ENCODE peak calls at places on chromosomes 11 and 22, in seven cellular contexts. G is SK-N-DZ; S is ovary; O is Calu3; F is activated T-cell treated with anti-CD3 and anti-CD28 coated beads, Interleukin-2, amount 50 U/mL, for 72 hours; D is Right ventricle myocardium inferior; E is stimulated activated CD8-positive, alpha-beta memory T cell treated with anti-CD3 and anti-CD28 coated beads, Interleukin-4, amount 100 ng/mL, for 1 hour. T is an unnamed sample.

GRCh38 chr22:46028069-46028991 is 51.4 kb upstream of the WNT7B start:
- DNase-seq in G (no peak), S (no peak), O (no peak), F (no peak), D (no peak), E (no peak), T (peak)

GRCh38 chr11:6538456-6538855 is 41.4 kb downstream of the DNHD1 start:
- DNase-seq in G (no peak), S (no peak), O (no peak), F (no peak), D (no peak), E (no peak), T (no peak)

GRCh38 chr22:48802576-48802975 is 1025.1 kb downstream of the BRD1 start:
- DNase-seq in G (no peak), S (no peak), O (no peak), F (no peak), D (peak), E (no peak), T (peak)

GRCh38 chr11:64694821-64695365 is 28.1 kb downstream of the NRXN2 start:
- DNase-seq in G (peak), S (no peak), O (no peak), F (no peak), D (no peak), E (no peak), T (no peak)

GRCh38 chr22:31623634-31624312 is 38.2 kb downstream of the PISD start:
- DNase-seq in G (no peak), S (no peak), O (no peak), F (no peak), D (no peak), E (no peak), T (no peak)

GRCh38 chr11:34564807-34565241 is 51.2 kb upstream of the ELF5 start:
- DNase-seq in G (no peak), S (no peak), O (no peak), F (no peak), D (no peak), E (no peak), T (no peak)

GRCh38 chr22:41799486-41800347 is 762 bp upstream of the CCDC134 start:
- DNase-seq in G (peak), S (no peak), O (no peak), F (peak), D (peak), E (no peak), T (no peak)

GRCh38 chr11:61120865-61121831 is 18.9 kb downstream of the CD5 start:
- DNase-seq in G (peak), S (peak), O (no peak), F (no peak), D (no peak), E (no peak), T (no peak)

GRCh38 chr11:17765381-17766359 is 31.1 kb downstream of the KCNC1 start:
- DNase-seq in G (peak), S (no peak), O (no peak), F (no peak), D (peak), E (no peak), T (no peak)

GRCh38 chr22:29139965-29140782 is 65.5 kb upstream of the EMID1 start:
- DNase-seq in G (no peak), S (no peak), O (no peak), F (no peak), D (no peak), E (no peak), T (peak)

GRCh38 chr11:116893906-116894305 is 56.5 kb upstream of the APOA1 start:
- DNase-seq in G (no peak), S (no peak), O (no peak), F (no peak), D (no peak), E (no peak), T (no peak)

GRCh38 chr11:111635706-111636045 is 33.4 kb downstream of the SIK2 start:
- DNase-seq in G (peak), S (peak), O (no peak), F (no peak), D (no peak), E (no peak), T (no peak)

GRCh38 chr11:118012083-118012669 is 26.0 kb downstream of the IL10RA start:
- DNase-seq in G (no peak), S (no peak), O (peak), F (no peak), D (no peak), E (no peak), T (no peak)

GRCh38 chr11:64876835-64877341 is 1.5 kb downstream of the EHD1 start:
- DNase-seq in G (no peak), S (no peak), O (peak), F (no peak), D (no peak), E (no peak), T (no peak)

GRCh38 chr11:3959015-3959917 is 103.8 kb downstream of the STIM1 start:
- DNase-seq in G (no peak), S (no peak), O (peak), F (no peak), D (no peak), E (no peak), T (no peak)

GRCh38 chr11:93493252-93493897 is 49.8 kb downstream of the SMCO4 start:
- DNase-seq in G (no peak), S (no peak), O (peak), F (no peak), D (no peak), E (no peak), T (no peak)

GRCh38 chr11:133945087-133945974 is 11.4 kb downstream of the IGSF9B start:
- DNase-seq in G (no peak), S (no peak), O (peak), F (peak), D (peak), E (no peak), T (no peak)

GRCh38 chr11:121932646-121933185 is 183.3 kb downstream of the BLID start:
- DNase-seq in G (no peak), S (no peak), O (no peak), F (no peak), D (no peak), E (no peak), T (no peak)

GRCh38 chr22:17119481-17120202 is 1.5 kb downstream of the TMEM121B start:
- DNase-seq in G (no peak), S (no peak), O (peak), F (peak), D (peak), E (no peak), T (no peak)

T was measured in coronary artery.